ENCODE peak calls at places on chromosome 22, in four cellular contexts. W is posterior vena cava; J is stimulated activated CD8-positive, alpha-beta memory T cell treated with anti-CD3 and anti-CD28 coated beads, Interleukin-7, amount 100 ng/mL, for 1 hour; B is sciatic nerve. L is an unnamed sample.
A peak's percentile ranks its signal among the peaks of the same experiment; 100 is the strongest.

GRCh38 chr22:22073769-22074561 is 91.4 kb upstream of the TOP3B start:
- DNase-seq in W (no peak), J (no peak), B (no peak), L (no peak)

GRCh38 chr22:37610480-37611148 is 2.0 kb downstream of the GGA1 start:
- DNase-seq in W (no peak), J (no peak), B (no peak), L (peak; percentile 80)

GRCh38 chr22:49968831-49969661 is 8.5 kb downstream of the PIM3 start:
- DNase-seq in W (peak; percentile 79), J (no peak), B (peak; percentile 60), L (peak; percentile 68)

GRCh38 chr22:27260087-27260730 is 541.3 kb downstream of the MN1 start:
- DNase-seq in W (no peak), J (no peak), B (no peak), L (no peak)

GRCh38 chr22:30485362-30485988 is 13.7 kb upstream of the SEC14L3 start:
- DNase-seq in W (peak; percentile 87), J (peak; percentile 63), B (peak; percentile 80), L (peak; percentile 84)

GRCh38 chr22:28574159-28574788 is 105.4 kb downstream of the TTC28 start:
- DNase-seq in W (no peak), J (no peak), B (no peak), L (no peak)

GRCh38 chr22:38034278-38034882 is 22.8 kb upstream of the PICK1 start:
- DNase-seq in W (peak; percentile 92), J (no peak), B (peak; percentile 84), L (peak; percentile 77)

GRCh38 chr22:43152355-43153071 is 1.2 kb downstream of the TSPO start:
- DNase-seq in W (peak; percentile 89), J (peak; percentile 34), B (peak; percentile 80), L (peak; percentile 92)

GRCh38 chr22:20211997-20212753 is 55.9 kb downstream of the RTN4R start:
- DNase-seq in W (no peak), J (no peak), B (peak; percentile 81), L (peak; percentile 85)

GRCh38 chr22:46619830-46620501 is at the start of gene GRAMD4:
- DNase-seq in W (no peak), J (no peak), B (peak; percentile 76), L (no peak)

GRCh38 chr22:32615874-32616564 is 141.4 kb downstream of the FBXO7 start:
- DNase-seq in W (peak; percentile 71), J (no peak), B (no peak), L (no peak)

GRCh38 chr22:50016308-50016987 is 3.9 kb upstream of the IL17REL start:
- DNase-seq in W (peak; percentile 67), J (no peak), B (peak; percentile 48), L (peak; percentile 62)